ENCODE peak calls at places on chromosomes 16 and 17, in five cellular contexts. O is PC-3, Z is adrenal gland, J is aorta, K is IMR-90. Q is an unnamed sample.

GRCh38 chr16:88414521-88415380 is 32.0 kb downstream of the ZNF469 start:
- DNase-seq in O (no peak), Z (no peak), J (no peak), K (no peak), Q (no peak)

GRCh38 chr17:9021985-9022552 is 759 bp downstream of the NTN1 start:
- DNase-seq in O (no peak), Z (no peak), J (peak; percentile 62), K (peak; percentile 4), Q (peak; percentile 75)

GRCh38 chr16:69867796-69868565 is 83.2 kb upstream of the CLEC18A start:
- DNase-seq in O (no peak), Z (no peak), J (no peak), K (no peak), Q (no peak)

GRCh38 chr16:89341697-89342694 is 124.5 kb downstream of the ZNF778 start:
- DNase-seq in O (no peak), Z (no peak), J (peak; percentile 41), K (no peak), Q (no peak)

GRCh38 chr17:614637-615546 is 99.7 kb downstream of the VPS53 start:
- DNase-seq in O (peak; percentile 80), Z (peak; percentile 38), J (no peak), K (peak; percentile 72), Q (no peak)

GRCh38 chr16:55120408-55120807 is 189.7 kb downstream of the IRX5 start:
- DNase-seq in O (no peak), Z (no peak), J (no peak), K (no peak), Q (no peak)

GRCh38 chr16:66832661-66833305 is 2.0 kb upstream of the NAE1 start:
- DNase-seq in O (peak; percentile 29), Z (no peak), J (no peak), K (peak; percentile 60), Q (no peak)

GRCh38 chr16:72371307-72372081 is 199.5 kb upstream of the PMFBP1 start:
- DNase-seq in O (no peak), Z (no peak), J (no peak), K (peak; percentile 25), Q (no peak)

GRCh38 chr17:9895923-9896322 is 9.1 kb downstream of the RCVRN start:
- DNase-seq in O (no peak), Z (no peak), J (no peak), K (no peak), Q (no peak)

GRCh38 chr17:2198917-2199316 is 104.7 kb downstream of the SMG6 start:
- DNase-seq in O (no peak), Z (no peak), J (no peak), K (peak; percentile 82), Q (no peak)

DNA sequence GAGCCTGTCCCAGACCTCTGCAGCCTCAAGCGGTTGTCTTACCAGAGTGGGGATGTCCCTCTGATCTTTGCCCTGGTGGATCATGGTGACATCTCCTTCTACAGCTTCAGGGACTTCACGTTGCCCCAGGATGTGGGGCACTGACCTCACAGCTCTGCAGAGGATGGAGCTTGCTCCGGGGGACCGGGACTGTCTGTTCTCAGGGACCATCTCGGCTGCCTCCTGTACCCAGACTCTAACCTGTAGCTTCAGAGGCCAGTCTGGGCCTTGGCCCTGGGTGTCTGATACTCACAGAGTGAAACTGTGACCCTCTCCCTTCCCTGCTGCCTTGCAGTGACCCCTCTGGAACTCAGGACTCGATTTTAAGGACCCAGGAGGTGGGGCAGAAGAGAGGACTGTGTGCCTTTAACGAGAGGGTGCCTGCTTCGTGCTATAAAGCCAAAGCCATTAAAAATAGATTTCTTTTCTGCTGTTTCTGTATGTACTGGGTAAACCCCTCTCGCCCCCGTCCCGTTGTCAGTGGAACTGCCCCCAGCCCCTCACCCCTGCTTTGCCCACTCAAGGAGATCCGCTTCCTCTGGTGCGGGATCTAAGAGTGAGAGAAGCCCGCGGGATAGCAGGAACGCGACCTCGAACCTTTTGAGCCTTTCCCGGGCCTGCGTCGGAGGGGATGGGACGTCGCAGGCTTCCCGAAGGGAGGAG is 1.1 kb upstream of the LLGL2 start:
- DNase-seq in O (no peak), Z (no peak), J (no peak), K (no peak), Q (no peak)
- H3K4me3 ChIP-seq in O (peak overlapping the region; percentile 84), Z (no peak overlapping the region), J (no peak overlapping the region), K (no peak overlapping the region), Q (peak overlapping the region; percentile 63)

GRCh38 chr16:1125471-1125870 is 27.4 kb upstream of the CACNA1H start:
- DNase-seq in O (peak; percentile 32), Z (no peak), J (no peak), K (peak; percentile 74), Q (no peak)
- H3K4me3 ChIP-seq in O (no peak overlapping the region), Z (no peak overlapping the region), J (no peak overlapping the region), K (no peak overlapping the region), Q (no peak overlapping the region)

DNA sequence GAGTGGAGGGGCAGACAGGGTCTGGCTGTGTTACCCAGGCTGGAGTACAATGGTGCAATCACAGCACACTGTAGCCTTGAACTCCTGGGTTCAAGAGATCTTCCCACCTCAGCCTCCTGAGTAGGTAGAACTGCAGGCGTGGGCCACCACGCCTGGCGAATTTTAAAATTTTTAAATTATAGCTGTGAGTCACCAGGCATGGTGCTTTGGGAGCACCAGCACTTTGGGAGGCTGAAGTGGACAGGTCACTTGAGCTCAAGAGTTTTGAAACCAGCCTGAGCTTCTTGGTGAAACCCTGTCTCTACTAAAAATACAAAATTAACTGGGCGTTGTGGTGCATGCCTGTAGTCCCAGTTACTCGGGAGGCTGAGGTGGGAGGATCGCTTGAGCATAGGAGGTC is 114.0 kb downstream of the CHD9 start:
- DNase-seq in O (no peak), Z (no peak), J (no peak), K (no peak), Q (no peak)
- H3K4me3 ChIP-seq in O (no peak overlapping the region), Z (no peak overlapping the region), J (no peak overlapping the region), K (no peak overlapping the region), Q (no peak overlapping the region)

DNA sequence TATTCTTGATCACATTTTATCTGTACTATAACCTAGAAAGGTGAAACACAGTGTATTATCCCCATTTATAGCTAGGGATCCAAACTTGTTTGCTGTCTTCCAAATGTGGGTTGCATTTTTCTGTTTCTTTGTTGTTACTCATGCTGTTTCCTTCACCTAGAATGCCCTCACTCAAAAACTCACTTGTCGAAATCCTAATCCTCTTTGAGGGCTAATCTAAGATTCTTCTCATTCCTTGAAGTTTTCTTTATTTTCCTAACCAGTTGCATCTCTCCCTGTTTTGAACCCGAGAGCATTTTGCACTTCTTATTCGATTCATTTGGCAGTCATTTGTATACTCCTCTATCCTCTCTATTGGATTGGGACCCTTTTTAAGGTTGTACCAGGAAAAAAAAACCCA is 9.6 kb downstream of the CALCOCO2 start:
- DNase-seq in O (no peak), Z (no peak), J (no peak), K (no peak), Q (no peak)
- H3K4me3 ChIP-seq in O (no peak overlapping the region), Z (no peak overlapping the region), J (peak overlapping the region; percentile 40), K (no peak overlapping the region), Q (peak overlapping the region; percentile 28)

DNA sequence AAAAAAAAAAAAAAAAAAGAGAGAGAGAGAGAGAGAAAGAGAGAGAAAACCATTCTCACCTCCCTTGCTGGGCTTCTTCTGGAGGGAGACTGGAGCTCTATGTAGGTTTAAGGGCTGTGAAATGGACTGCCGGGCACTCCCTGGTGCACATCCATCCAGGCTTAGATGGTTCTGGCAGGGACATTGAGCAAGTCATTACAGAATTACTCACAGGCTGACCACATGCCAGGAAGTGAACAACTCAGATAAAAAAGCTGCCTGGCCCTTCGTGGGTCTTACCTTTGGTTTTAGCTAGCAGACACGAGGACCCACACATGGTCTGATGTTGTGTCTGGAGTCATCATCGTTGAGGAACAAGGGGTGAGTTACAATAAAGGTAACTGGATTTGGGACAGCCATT is 847.4 kb upstream of the EEF2KMT start:
- DNase-seq in O (no peak), Z (peak; percentile 20), J (no peak), K (no peak), Q (no peak)
- H3K4me3 ChIP-seq in O (no peak overlapping the region), Z (no peak overlapping the region), J (no peak overlapping the region), K (no peak overlapping the region), Q (no peak overlapping the region)

Q was measured in suprapubic skin.